ENCODE peak calls at places on chromosomes 12 and 14, in ten cellular contexts. U is breast epithelium; T is aorta; E is CD4-positive, alpha-beta memory T cell; M is GM23248; B is ovary; D is lower lobe of right lung; H is OCI-LY7; K is fibroblast of the aortic adventitia; O is uterus. I is an unnamed sample.

GRCh38 chr12:62248873-62249272 is 11.3 kb upstream of the USP15 start:
- DNase-seq in U (no peak), T (no peak), E (no peak), M (peak; percentile 22), B (no peak), D (no peak), H (no peak), K (peak; percentile 70), O (no peak), I (no peak)

GRCh38 chr12:120721866-120722265 is 3.8 kb upstream of the ACADS start:
- DNase-seq in U (no peak), T (no peak), E (no peak), M (no peak), B (no peak), D (no peak), H (peak; percentile 61), K (no peak), O (no peak), I (no peak)

GRCh38 chr12:4563336-4563735 is 1.3 kb downstream of the DYRK4 start:
- DNase-seq in U (no peak), T (no peak), E (no peak), M (no peak), B (no peak), D (no peak), H (no peak), K (no peak), O (no peak), I (no peak)

GRCh38 chr12:14554281-14555008 is 13.2 kb downstream of the PLBD1 start:
- DNase-seq in U (peak; percentile 89), T (peak; percentile 91), E (no peak), M (peak; percentile 10), B (peak; percentile 33), D (peak; percentile 94), H (no peak), K (peak; percentile 2), O (peak; percentile 36), I (peak; percentile 42)

GRCh38 chr12:2672863-2673262 is 121.9 kb upstream of the FKBP4 start:
- DNase-seq in U (peak; percentile 25), T (no peak), E (no peak), M (no peak), B (no peak), D (no peak), H (no peak), K (no peak), O (no peak), I (no peak)

GRCh38 chr12:124413401-124413800 is 118.5 kb downstream of the RFLNA start:
- DNase-seq in U (no peak), T (no peak), E (no peak), M (no peak), B (no peak), D (no peak), H (no peak), K (no peak), O (no peak), I (peak; percentile 82)

GRCh38 chr14:61749867-61750266 is 12.4 kb upstream of the SNAPC1 start:
- DNase-seq in U (no peak), T (no peak), E (no peak), M (peak; percentile 49), B (no peak), D (no peak), H (no peak), K (no peak), O (no peak), I (no peak)

GRCh38 chr12:117155278-117156060 is 34.8 kb downstream of the FBXO21 start:
- DNase-seq in U (no peak), T (peak; percentile 49), E (peak; percentile 75), M (peak; percentile 38), B (peak; percentile 44), D (peak; percentile 76), H (peak; percentile 93), K (peak; percentile 8), O (no peak), I (peak; percentile 76)

GRCh38 chr14:101474563-101475467 is 86.5 kb upstream of the DIO3 start:
- DNase-seq in U (peak; percentile 36), T (no peak), E (no peak), M (no peak), B (peak; percentile 34), D (no peak), H (no peak), K (no peak), O (peak; percentile 16), I (no peak)

GRCh38 chr14:74706101-74706500 is 6.8 kb downstream of the AREL1 start:
- DNase-seq in U (no peak), T (no peak), E (no peak), M (no peak), B (no peak), D (no peak), H (no peak), K (no peak), O (no peak), I (no peak)

GRCh38 chr14:89432226-89432625 is 15.2 kb upstream of the FOXN3 start:
- DNase-seq in U (no peak), T (no peak), E (no peak), M (no peak), B (no peak), D (no peak), H (no peak), K (no peak), O (no peak), I (no peak)

GRCh38 chr14:49017451-49017850 is 568.7 kb downstream of the RPS29 start:
- DNase-seq in U (no peak), T (no peak), E (no peak), M (no peak), B (no peak), D (no peak), H (no peak), K (no peak), O (no peak), I (no peak)

GRCh38 chr12:47343684-47344567 is 264.2 kb upstream of the AMIGO2 start:
- DNase-seq in U (no peak), T (no peak), E (no peak), M (peak; percentile 60), B (no peak), D (no peak), H (no peak), K (peak; percentile 81), O (no peak), I (no peak)

GRCh38 chr14:90866822-90867221 is 50.6 kb upstream of the TTC7B start:
- DNase-seq in U (no peak), T (no peak), E (no peak), M (no peak), B (no peak), D (no peak), H (no peak), K (no peak), O (no peak), I (no peak)

GRCh38 chr12:49519574-49519936 is 19.3 kb upstream of the KCNH3 start:
- DNase-seq in U (no peak), T (no peak), E (no peak), M (no peak), B (no peak), D (no peak), H (no peak), K (no peak), O (no peak), I (no peak)

GRCh38 chr14:90091393-90091792 is 29.6 kb downstream of the KCNK13 start:
- DNase-seq in U (no peak), T (no peak), E (no peak), M (peak; percentile 3), B (no peak), D (no peak), H (no peak), K (peak; percentile 80), O (no peak), I (no peak)

GRCh38 chr12:45415393-45415817 is 199.5 kb downstream of the ANO6 start:
- DNase-seq in U (no peak), T (peak; percentile 82), E (no peak), M (peak; percentile 100), B (no peak), D (no peak), H (no peak), K (peak; percentile 97), O (peak; percentile 65), I (peak; percentile 29)

GRCh38 chr12:43836455-43836989 is 641 bp downstream of the TMEM117 start:
- DNase-seq in U (no peak), T (no peak), E (peak; percentile 14), M (peak; percentile 56), B (no peak), D (no peak), H (no peak), K (peak; percentile 66), O (peak; percentile 17), I (no peak)

GRCh38 chr14:24338843-24339242 is 948 bp downstream of the RIPK3 start:
- DNase-seq in U (no peak), T (no peak), E (no peak), M (no peak), B (no peak), D (no peak), H (no peak), K (no peak), O (no peak), I (no peak)
- H3K4me3 ChIP-seq in U (peak overlapping the region; percentile 66), T (no peak overlapping the region), E (peak overlapping the region; percentile 85), M (peak overlapping the region; percentile 73), B (no peak overlapping the region), D (peak overlapping the region; percentile 69), H (peak overlapping the region; percentile 71), K (no peak overlapping the region), O (peak overlapping the region; percentile 18), I (no peak overlapping the region)

GRCh38 chr12:79690156-79690605 is 583 bp downstream of the PAWR start:
- DNase-seq in U (no peak), T (peak; percentile 58), E (peak; percentile 4), M (peak; percentile 66), B (peak; percentile 63), D (peak; percentile 55), H (no peak), K (peak; percentile 13), O (peak; percentile 36), I (peak; percentile 44)
- H3K4me3 ChIP-seq in U (peak overlapping the region; percentile 92), T (peak overlapping the region; percentile 96), E (no peak overlapping the region), M (peak overlapping the region; percentile 84), B (peak overlapping the region; percentile 65), D (peak overlapping the region; percentile 88), H (peak overlapping the region; percentile 90), K (peak overlapping the region; percentile 93), O (peak overlapping the region; percentile 96), I (peak overlapping the region; percentile 60)

DNA sequence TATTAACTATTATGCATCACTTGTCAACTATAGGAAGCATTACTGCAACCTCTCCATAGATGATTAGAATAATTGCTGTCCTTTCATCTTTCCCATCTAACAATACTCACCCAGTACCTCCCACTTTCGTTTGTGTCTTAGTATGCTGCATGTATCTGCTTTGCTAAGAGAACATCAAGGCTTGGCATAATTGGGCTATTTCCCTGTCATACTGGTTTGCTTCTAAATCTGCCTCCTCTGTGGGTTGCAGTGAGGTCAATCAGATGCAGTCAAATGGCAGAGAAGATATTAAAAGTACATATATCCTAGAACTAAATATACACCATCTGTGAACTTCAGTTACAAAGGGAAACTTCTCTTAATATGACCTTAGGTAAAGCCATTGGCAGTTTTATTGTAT is 710.8 kb downstream of the DIO2 start:
- DNase-seq in U (no peak), T (no peak), E (no peak), M (no peak), B (no peak), D (no peak), H (no peak), K (no peak), O (no peak), I (no peak)
- H3K4me3 ChIP-seq in U (no peak overlapping the region), T (no peak overlapping the region), E (no peak overlapping the region), M (no peak overlapping the region), B (no peak overlapping the region), D (no peak overlapping the region), H (no peak overlapping the region), K (no peak overlapping the region), O (no peak overlapping the region), I (no peak overlapping the region)

DNA sequence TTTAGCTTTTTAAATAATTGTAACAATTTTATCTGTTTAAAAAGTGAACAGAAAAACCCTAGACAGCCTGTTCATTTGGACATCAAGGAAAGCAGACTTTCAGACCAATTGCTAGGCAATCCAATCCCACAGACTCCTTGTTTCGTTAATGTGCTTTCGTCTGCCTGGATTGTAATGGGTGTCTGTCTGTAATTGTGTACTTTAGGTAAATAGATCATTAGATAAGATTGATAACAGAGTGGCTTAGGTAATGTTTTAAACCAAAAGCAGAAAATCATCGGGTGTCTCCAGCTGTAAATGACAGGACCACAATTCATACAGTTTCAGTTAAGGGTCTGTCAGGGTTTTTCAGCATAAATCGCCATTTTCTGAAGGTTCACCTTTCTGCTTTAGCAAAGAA is 19.7 kb downstream of the CCDC60 start:
- DNase-seq in U (no peak), T (no peak), E (no peak), M (no peak), B (no peak), D (no peak), H (no peak), K (no peak), O (no peak), I (no peak)
- H3K4me3 ChIP-seq in U (no peak overlapping the region), T (no peak overlapping the region), E (no peak overlapping the region), M (no peak overlapping the region), B (no peak overlapping the region), D (no peak overlapping the region), H (no peak overlapping the region), K (no peak overlapping the region), O (no peak overlapping the region), I (no peak overlapping the region)